ENCODE peak calls at places on chromosomes 3 and 15, in five cellular contexts. One of them, this sample, is unnamed.

GRCh38 chr3:194204793-194205065 is 68.8 kb downstream of the HES1 start:
- DNase-seq in HFFc6: no peak
- DNase-seq in tibial artery: no peak
- DNase-seq in cardiac fibroblast: no peak
- DNase-seq in colonic mucosa: no peak
- DNase-seq in this sample: no peak

GRCh38 chr3:73716418-73716817 is 91.7 kb upstream of the PDZRN3 start:
- DNase-seq in cardiac fibroblast: no peak
- DNase-seq in HFFc6: peak
- DNase-seq in tibial artery: no peak
- DNase-seq in colonic mucosa: no peak
- DNase-seq in this sample: no peak

GRCh38 chr3:88896026-88896425 is 211.4 kb upstream of the EPHA3 start:
- DNase-seq in colonic mucosa: no peak
- DNase-seq in tibial artery: no peak
- DNase-seq in HFFc6: no peak
- DNase-seq in cardiac fibroblast: no peak
- DNase-seq in this sample: no peak

GRCh38 chr3:186909078-186909853 is 21.1 kb upstream of the ST6GAL1 start:
- DNase-seq in cardiac fibroblast: no peak
- DNase-seq in colonic mucosa: peak
- DNase-seq in HFFc6: no peak
- DNase-seq in tibial artery: no peak
- DNase-seq in this sample: no peak

GRCh38 chr3:147030274-147030673 is 376.1 kb downstream of the ZIC4 start:
- DNase-seq in colonic mucosa: no peak
- DNase-seq in HFFc6: no peak
- DNase-seq in tibial artery: no peak
- DNase-seq in cardiac fibroblast: no peak
- DNase-seq in this sample: no peak

GRCh38 chr15:98043160-98044059 is 82.9 kb downstream of the ARRDC4 start:
- DNase-seq in tibial artery: no peak
- DNase-seq in colonic mucosa: no peak
- DNase-seq in HFFc6: no peak
- DNase-seq in cardiac fibroblast: no peak
- DNase-seq in this sample: no peak

GRCh38 chr3:21839592-21839991 is 88.6 kb upstream of the ZNF385D start:
- DNase-seq in cardiac fibroblast: peak
- DNase-seq in tibial artery: no peak
- DNase-seq in HFFc6: peak
- DNase-seq in colonic mucosa: no peak
- DNase-seq in this sample: no peak

GRCh38 chr3:169668081-169668956 is 4.8 kb upstream of the MECOM start:
- DNase-seq in colonic mucosa: peak
- DNase-seq in HFFc6: no peak
- DNase-seq in tibial artery: no peak
- DNase-seq in cardiac fibroblast: peak
- DNase-seq in this sample: peak

GRCh38 chr3:73094127-73094526 is 32.7 kb downstream of the EBLN2 start:
- DNase-seq in colonic mucosa: no peak
- DNase-seq in cardiac fibroblast: no peak
- DNase-seq in tibial artery: no peak
- DNase-seq in HFFc6: no peak
- DNase-seq in this sample: no peak

GRCh38 chr3:180947761-180948390 is 35.4 kb downstream of the FXR1 start:
- DNase-seq in HFFc6: no peak
- DNase-seq in cardiac fibroblast: no peak
- DNase-seq in colonic mucosa: no peak
- DNase-seq in tibial artery: no peak
- DNase-seq in this sample: no peak

GRCh38 chr3:139289866-139290524 is 53.8 kb upstream of the MRPS22 start:
- DNase-seq in colonic mucosa: no peak
- DNase-seq in cardiac fibroblast: no peak
- DNase-seq in tibial artery: no peak
- DNase-seq in HFFc6: no peak
- DNase-seq in this sample: no peak

GRCh38 chr15:95868970-95869369 is 461.5 kb upstream of the NR2F2 start:
- DNase-seq in cardiac fibroblast: no peak
- DNase-seq in tibial artery: no peak
- DNase-seq in HFFc6: no peak
- DNase-seq in colonic mucosa: no peak
- DNase-seq in this sample: no peak

GRCh38 chr3:170759511-170760173 is 110.4 kb downstream of the RPL22L1 start:
- DNase-seq in tibial artery: no peak
- DNase-seq in colonic mucosa: no peak
- DNase-seq in HFFc6: no peak
- DNase-seq in cardiac fibroblast: no peak
- DNase-seq in this sample: no peak

GRCh38 chr15:98951004-98951403 is 56.6 kb downstream of the PGPEP1L start:
- DNase-seq in colonic mucosa: no peak
- DNase-seq in cardiac fibroblast: no peak
- DNase-seq in HFFc6: no peak
- DNase-seq in tibial artery: no peak
- DNase-seq in this sample: no peak

GRCh38 chr3:142624725-142625440 is 28.7 kb downstream of the PLS1 start:
- DNase-seq in tibial artery: no peak
- DNase-seq in HFFc6: no peak
- DNase-seq in cardiac fibroblast: no peak
- DNase-seq in colonic mucosa: no peak
- DNase-seq in this sample: no peak

GRCh38 chr3:19946291-19946831 is 536 bp upstream of the RAB5A start:
- DNase-seq in cardiac fibroblast: no peak
- DNase-seq in colonic mucosa: no peak
- DNase-seq in HFFc6: peak
- DNase-seq in tibial artery: no peak
- DNase-seq in this sample: no peak

GRCh38 chr15:36407647-36408046 is 171.8 kb upstream of the CDIN1 start:
- DNase-seq in colonic mucosa: no peak
- DNase-seq in HFFc6: peak
- DNase-seq in tibial artery: no peak
- DNase-seq in cardiac fibroblast: peak
- DNase-seq in this sample: no peak

GRCh38 chr15:60215225-60215963 is 182.4 kb downstream of the ANXA2 start:
- DNase-seq in HFFc6: no peak
- DNase-seq in cardiac fibroblast: no peak
- DNase-seq in tibial artery: no peak
- DNase-seq in colonic mucosa: no peak
- DNase-seq in this sample: no peak

GRCh38 chr3:40404591-40405198 is 17.7 kb downstream of the ENTPD3 start:
- DNase-seq in tibial artery: no peak
- DNase-seq in colonic mucosa: no peak
- DNase-seq in cardiac fibroblast: no peak
- DNase-seq in HFFc6: no peak
- DNase-seq in this sample: no peak

GRCh38 chr3:139110072-139110830 is 65.6 kb upstream of the PRR23C start:
- DNase-seq in HFFc6: no peak
- DNase-seq in cardiac fibroblast: no peak
- DNase-seq in colonic mucosa: peak
- DNase-seq in tibial artery: no peak
- DNase-seq in this sample: no peak

GRCh38 chr3:39941941-39942340 is 132.5 kb downstream of the MYRIP start:
- DNase-seq in cardiac fibroblast: no peak
- DNase-seq in HFFc6: no peak
- DNase-seq in tibial artery: no peak
- DNase-seq in colonic mucosa: peak
- DNase-seq in this sample: no peak

DNA sequence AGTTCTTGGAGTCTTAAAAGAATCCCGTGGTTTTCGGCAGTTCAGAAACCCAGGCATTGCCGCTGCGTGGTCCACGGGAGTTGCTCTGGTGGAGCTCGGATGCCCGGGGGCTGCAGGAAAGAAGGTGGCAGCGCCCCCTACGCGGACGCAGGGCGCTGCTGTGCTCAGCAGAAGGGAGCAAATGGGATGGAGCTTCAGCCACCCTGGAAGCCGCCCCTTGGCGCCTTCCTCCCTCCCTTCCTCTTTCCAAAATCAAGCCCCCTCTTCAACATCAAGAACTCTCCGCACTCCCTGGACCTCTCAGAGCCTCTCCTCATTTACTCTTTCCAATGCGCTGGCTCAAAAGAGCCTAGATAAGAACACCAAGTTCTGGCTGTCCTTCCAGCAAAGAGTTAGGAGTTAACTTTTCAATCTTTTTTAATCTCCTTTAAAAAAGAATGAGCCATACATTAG is 880 bp upstream of the CHRNA7 start:
- DNase-seq in colonic mucosa: peak
- DNase-seq in tibial artery: no peak
- DNase-seq in cardiac fibroblast: no peak
- DNase-seq in HFFc6: no peak
- DNase-seq in this sample: peak
- TF ChIP-seq CTCF in colonic mucosa: peak
- TF ChIP-seq CTCF in tibial artery: no peak
- TF ChIP-seq CTCF in cardiac fibroblast: no peak
- TF ChIP-seq CTCF in HFFc6: no peak
- TF ChIP-seq CTCF in this sample: peak

DNA sequence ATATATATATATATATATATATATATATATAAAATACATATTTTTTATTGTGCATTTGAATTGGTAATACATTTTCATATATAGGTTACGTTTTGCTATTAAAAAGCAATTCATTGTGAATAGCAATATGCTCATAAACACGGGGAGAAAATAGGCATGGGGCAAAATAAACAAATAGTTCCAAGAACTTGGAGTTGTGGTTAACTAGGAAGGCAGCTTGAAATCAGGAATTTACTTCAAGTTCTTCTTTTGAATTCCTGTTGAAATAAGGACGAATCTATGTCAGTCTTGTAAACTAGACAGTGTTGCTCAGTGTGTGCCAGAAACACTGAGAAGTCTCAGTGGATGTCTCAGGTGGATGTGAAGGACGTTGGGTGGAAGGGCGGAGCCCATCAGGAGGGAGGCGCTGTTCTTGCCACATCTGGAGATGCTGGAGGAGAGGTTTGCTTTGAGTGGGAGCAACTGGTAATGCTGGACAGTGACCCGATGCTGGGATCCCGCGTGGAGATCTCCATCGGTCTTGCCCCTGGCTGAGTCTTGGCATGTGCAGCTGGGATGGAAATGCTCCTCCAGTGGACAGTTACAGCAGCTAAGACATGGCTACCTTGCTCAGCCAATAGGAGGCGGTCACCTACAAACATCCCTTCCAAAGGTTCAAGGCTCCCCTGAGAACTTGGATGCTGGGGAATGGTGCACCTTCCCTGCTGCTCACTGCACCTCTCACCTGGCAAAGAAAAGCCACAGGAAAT is 2.5 kb downstream of the IL16 start:
- DNase-seq in tibial artery: no peak
- DNase-seq in HFFc6: no peak
- DNase-seq in cardiac fibroblast: no peak
- DNase-seq in colonic mucosa: no peak
- DNase-seq in this sample: no peak
- TF ChIP-seq CTCF in tibial artery: no peak
- TF ChIP-seq CTCF in HFFc6: no peak
- TF ChIP-seq CTCF in cardiac fibroblast: no peak
- TF ChIP-seq CTCF in colonic mucosa: no peak
- TF ChIP-seq CTCF in this sample: no peak

GRCh38 chr3:196969660-196970546 is 1.3 kb upstream of the PIGZ start:
- DNase-seq in cardiac fibroblast: peak
- DNase-seq in HFFc6: no peak
- DNase-seq in tibial artery: no peak
- DNase-seq in colonic mucosa: peak
- DNase-seq in this sample: peak
- TF ChIP-seq CTCF in cardiac fibroblast: peak
- TF ChIP-seq CTCF in HFFc6: peak
- TF ChIP-seq CTCF in tibial artery: peak
- TF ChIP-seq CTCF in colonic mucosa: peak
- TF ChIP-seq CTCF in this sample: peak

GRCh38 chr3:51709004-51709420 is 2.1 kb downstream of the GRM2 start:
- DNase-seq in cardiac fibroblast: no peak
- DNase-seq in tibial artery: peak
- DNase-seq in colonic mucosa: no peak
- DNase-seq in HFFc6: no peak
- DNase-seq in this sample: no peak

GRCh38 chr3:51706021-51706485 is 815 bp upstream of the GRM2 start:
- DNase-seq in HFFc6: no peak
- DNase-seq in cardiac fibroblast: no peak
- DNase-seq in tibial artery: no peak
- DNase-seq in colonic mucosa: no peak
- DNase-seq in this sample: peak

GRCh38 chr3:51705276-51706020 is 1.4 kb upstream of the GRM2 start:
- DNase-seq in colonic mucosa: no peak
- DNase-seq in HFFc6: no peak
- DNase-seq in cardiac fibroblast: no peak
- DNase-seq in tibial artery: no peak
- DNase-seq in this sample: peak

GRCh38 chr3:51708216-51708845 is 1.5 kb downstream of the GRM2 start:
- DNase-seq in colonic mucosa: no peak
- DNase-seq in HFFc6: no peak
- DNase-seq in tibial artery: peak
- DNase-seq in cardiac fibroblast: no peak
- DNase-seq in this sample: no peak

DNA sequence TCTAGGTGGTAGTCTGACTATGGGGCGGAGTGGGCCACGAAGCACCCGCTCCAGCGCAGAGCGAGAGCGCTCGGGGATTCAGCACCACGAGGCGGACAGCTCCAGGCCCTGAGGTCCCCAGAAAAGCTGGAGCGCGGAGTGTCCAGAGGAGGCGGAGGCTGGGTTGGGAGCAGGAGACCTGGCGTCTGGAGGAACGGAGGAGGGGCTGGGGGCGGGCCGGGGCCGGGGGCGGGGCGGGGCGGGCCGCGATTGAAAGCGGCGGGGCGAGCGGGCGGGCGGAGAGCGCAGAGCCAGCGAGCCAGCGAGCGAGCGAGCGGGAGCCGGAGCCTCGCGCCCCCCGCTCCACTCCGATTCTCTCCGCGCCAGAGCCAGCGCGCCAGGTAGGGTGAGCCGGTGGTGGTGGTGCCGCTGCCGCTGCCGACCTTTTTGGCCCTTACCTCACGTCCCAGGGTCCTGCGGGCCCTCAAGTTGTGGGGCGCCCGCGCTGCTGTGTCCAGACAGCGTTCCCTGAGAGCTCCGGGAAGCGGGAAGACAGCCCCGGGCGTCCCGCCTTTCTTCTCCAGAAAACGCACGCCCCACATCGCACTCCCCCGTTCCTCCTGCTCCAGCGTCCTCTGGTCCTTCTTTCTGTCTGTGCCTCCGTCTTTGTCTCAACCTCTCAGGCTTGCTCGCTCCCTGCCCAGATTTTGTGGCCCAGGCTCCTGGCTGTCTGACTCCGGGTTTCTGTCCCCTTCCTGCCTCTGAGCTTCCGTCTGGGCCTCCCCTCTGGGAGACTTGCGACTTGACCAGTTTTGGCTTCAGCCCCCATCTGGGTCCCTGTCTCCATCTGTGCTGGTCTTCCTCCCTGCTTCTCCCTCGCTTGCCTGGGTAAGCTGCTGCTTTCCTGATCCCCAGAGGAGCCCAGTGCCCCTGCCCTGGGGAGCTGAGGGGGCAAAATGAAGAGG is at the start of gene GRM2:
- DNase-seq in HFFc6: peak
- DNase-seq in tibial artery: peak
- DNase-seq in colonic mucosa: peak
- DNase-seq in cardiac fibroblast: peak
- DNase-seq in this sample: peak
- TF ChIP-seq CTCF in HFFc6: no peak
- TF ChIP-seq CTCF in tibial artery: no peak
- TF ChIP-seq CTCF in colonic mucosa: no peak
- TF ChIP-seq CTCF in cardiac fibroblast: peak
- TF ChIP-seq CTCF in this sample: no peak

This sample was measured in glutamatergic neuron.